ENCODE peak calls at places on chromosomes 5 and 9, in five cellular contexts. R is stimulated activated CD4-positive, alpha-beta T cell treated with anti-CD3 and anti-CD28 coated beads, Interleukin-4, amount 100 ng/mL, for 4 hours; V is Caki2; X is AG10803; P is DMS153. L is an unnamed sample.

GRCh38 chr9:22617156-22617555 is 170.5 kb downstream of the DMRTA1 start:
- DNase-seq in P (no peak), X (no peak), V (no peak), R (no peak), L (no peak)

GRCh38 chr9:131346559-131346958 is 47.3 kb upstream of the PRRC2B start:
- DNase-seq in P (no peak), X (no peak), V (no peak), R (no peak), L (no peak)

GRCh38 chr5:11903121-11903613 is 1.1 kb downstream of the CTNND2 start:
- DNase-seq in X (no peak), V (no peak), P (no peak), R (no peak), L (peak; percentile 21)

GRCh38 chr9:38125889-38126288 is 56.9 kb upstream of the SHB start:
- DNase-seq in R (no peak), V (no peak), X (no peak), P (no peak), L (no peak)

GRCh38 chr5:72624641-72625236 is 117.5 kb upstream of the ZNF366 start:
- DNase-seq in R (no peak), X (peak; percentile 93), P (no peak), V (no peak), L (no peak)

GRCh38 chr5:149834246-149834855 is 104.2 kb downstream of the PPARGC1B start:
- DNase-seq in R (peak; percentile 27), V (peak; percentile 50), X (peak; percentile 87), P (peak; percentile 10), L (no peak)

GRCh38 chr9:116574027-116574679 is 113.0 kb upstream of the TRIM32 start:
- DNase-seq in R (no peak), P (peak; percentile 78), X (no peak), V (no peak), L (no peak)

GRCh38 chr5:52672459-52672858 is 115.3 kb upstream of the ITGA1 start:
- DNase-seq in R (no peak), V (no peak), X (no peak), P (no peak), L (no peak)

GRCh38 chr5:107680099-107680498 is 9.4 kb upstream of the EFNA5 start:
- DNase-seq in R (no peak), X (no peak), P (no peak), V (no peak), L (no peak)

GRCh38 chr5:119966028-119966427 is 336.7 kb downstream of the FAM170A start:
- DNase-seq in V (no peak), P (no peak), R (no peak), X (peak; percentile 42), L (no peak)

GRCh38 chr9:127129073-127129717 is 6.8 kb upstream of the ANGPTL2 start:
- DNase-seq in R (no peak), V (no peak), X (peak; percentile 50), P (no peak), L (no peak)

GRCh38 chr5:31464081-31464480 is 67.8 kb downstream of the DROSHA start:
- DNase-seq in R (no peak), V (no peak), P (no peak), X (no peak), L (no peak)

GRCh38 chr5:318341-318897 is 3.1 kb upstream of the AHRR start:
- DNase-seq in V (peak; percentile 86), X (peak; percentile 71), P (no peak), R (no peak), L (no peak)

GRCh38 chr5:41519801-41520200 is 9.4 kb upstream of the PLCXD3 start:
- DNase-seq in X (no peak), R (no peak), V (no peak), P (no peak), L (no peak)

GRCh38 chr9:134298000-134298399 is 28.3 kb upstream of the RXRA start:
- DNase-seq in P (no peak), R (no peak), X (no peak), V (no peak), L (no peak)

GRCh38 chr5:54753034-54753433 is 232.4 kb downstream of the ESM1 start:
- DNase-seq in V (no peak), P (no peak), X (peak; percentile 71), R (no peak), L (no peak)

GRCh38 chr5:134585966-134586365 is 46.7 kb downstream of the SAR1B start:
- DNase-seq in R (no peak), P (no peak), X (no peak), V (no peak), L (no peak)

GRCh38 chr9:88578486-88579362 is 43.7 kb downstream of the NXNL2 start:
- DNase-seq in R (peak; percentile 66), P (peak; percentile 1), X (peak; percentile 66), V (peak; percentile 62), L (peak; percentile 84)

GRCh38 chr9:129136446-129137049 is 25.3 kb downstream of the PTPA start:
- DNase-seq in P (no peak), R (no peak), X (no peak), V (no peak), L (no peak)

GRCh38 chr5:126769703-126770102 is 7.2 kb upstream of the LMNB1 start:
- DNase-seq in V (no peak), P (no peak), R (no peak), X (no peak), L (no peak)

GRCh38 chr5:133396187-133396621 is 216.1 kb downstream of the FSTL4 start:
- DNase-seq in R (no peak), X (no peak), V (no peak), P (no peak), L (no peak)

GRCh38 chr9:114189823-114190562 is 34.7 kb downstream of the COL27A1 start:
- DNase-seq in R (no peak), X (no peak), V (no peak), P (no peak), L (no peak)

GRCh38 chr5:142716963-142717362 is 31.1 kb upstream of the FGF1 start:
- DNase-seq in P (peak; percentile 6), V (peak; percentile 63), X (peak; percentile 53), R (no peak), L (peak; percentile 62)

GRCh38 chr9:82882744-82883143 is 180.2 kb downstream of the RASEF start:
- DNase-seq in R (no peak), V (peak; percentile 2), X (no peak), P (no peak), L (no peak)

GRCh38 chr9:22625540-22625939 is 178.9 kb downstream of the DMRTA1 start:
- DNase-seq in X (no peak), P (no peak), R (no peak), V (no peak), L (no peak)

GRCh38 chr5:102036927-102037326 is 259.2 kb downstream of the SLCO4C1 start:
- DNase-seq in P (no peak), X (no peak), R (no peak), V (no peak), L (no peak)

GRCh38 chr5:530001-530400 is 5.8 kb upstream of the SLC9A3 start:
- DNase-seq in P (no peak), X (no peak), V (no peak), R (no peak), L (no peak)

GRCh38 chr5:34656700-34657549 is 797 bp downstream of the RAI14 start:
- DNase-seq in P (no peak), X (no peak), R (peak; percentile 8), V (no peak), L (peak; percentile 30)

GRCh38 chr9:132990781-132991180 is 12.3 kb downstream of the GFI1B start:
- DNase-seq in P (peak; percentile 34), V (no peak), R (no peak), X (no peak), L (no peak)

GRCh38 chr5:139335811-139336210 is 5.8 kb upstream of the PAIP2 start:
- DNase-seq in P (no peak), V (no peak), X (no peak), R (no peak), L (no peak)

GRCh38 chr9:76107487-76107886 is 217.0 kb downstream of the PCSK5 start:
- DNase-seq in R (no peak), X (peak; percentile 70), V (no peak), P (no peak), L (peak; percentile 36)

GRCh38 chr5:140966293-140967225 is at the start of gene PCDHAC2:
- DNase-seq in X (peak; percentile 4), P (peak; percentile 44), V (peak; percentile 72), R (no peak), L (peak; percentile 46)

GRCh38 chr5:131609774-131610173 is 25.3 kb downstream of the RAPGEF6 start:
- DNase-seq in V (no peak), X (peak; percentile 27), R (no peak), P (no peak), L (no peak)

GRCh38 chr5:36694351-36694750 is 87.9 kb downstream of the SLC1A3 start:
- DNase-seq in P (no peak), R (no peak), X (no peak), V (no peak), L (no peak)

GRCh38 chr9:93287189-93287552 is 103.2 kb downstream of the WNK2 start:
- DNase-seq in V (no peak), R (no peak), P (no peak), X (no peak), L (no peak)

GRCh38 chr5:50320131-50320749 is 120.8 kb downstream of the EMB start:
- DNase-seq in V (peak; percentile 14), P (no peak), X (no peak), R (no peak), L (no peak)